ENCODE peak calls at places on chromosomes 2 and 18, in ten cellular contexts. W is cardiac fibroblast, Y is HepG2, K is neural crest cell, B is mucosa of descending colon, Q is astrocyte, O is right lobe of liver, S is body of pancreas, T is SK-N-SH, F is H1. N is an unnamed sample.

GRCh38 chr2:218648473-218649100 is 10.8 kb downstream of the ZNF142 start:
- DNase-seq in W (peak; percentile 80), Y (peak; percentile 56), K (peak; percentile 52), B (peak; percentile 56), Q (peak; percentile 41), O (peak; percentile 64), S (peak; percentile 41), T (peak; percentile 76), F (no peak), N (peak; percentile 58)

GRCh38 chr2:136135924-136136906 is 18.3 kb upstream of the CXCR4 start:
- DNase-seq in W (no peak), Y (no peak), K (no peak), B (no peak), Q (peak; percentile 7), O (no peak), S (no peak), T (no peak), F (no peak), N (no peak)

GRCh38 chr18:75066936-75067335 is 142.0 kb downstream of the PTGR3 start:
- DNase-seq in W (no peak), Y (no peak), K (no peak), B (no peak), Q (no peak), O (no peak), S (no peak), T (no peak), F (no peak), N (no peak)

GRCh38 chr2:39377226-39377939 is 59.7 kb downstream of the MAP4K3 start:
- DNase-seq in W (peak; percentile 16), Y (no peak), K (no peak), B (no peak), Q (peak; percentile 73), O (no peak), S (no peak), T (no peak), F (no peak), N (no peak)

GRCh38 chr2:210519594-210519993 is 36.8 kb upstream of the CPS1 start:
- DNase-seq in W (no peak), Y (no peak), K (no peak), B (no peak), Q (no peak), O (no peak), S (no peak), T (no peak), F (no peak), N (no peak)

GRCh38 chr2:134199123-134199522 is 54.7 kb upstream of the MGAT5 start:
- DNase-seq in W (peak; percentile 33), Y (no peak), K (no peak), B (no peak), Q (no peak), O (no peak), S (no peak), T (no peak), F (no peak), N (no peak)

GRCh38 chr2:27638023-27638637 is 9.3 kb downstream of the GPN1 start:
- DNase-seq in W (no peak), Y (no peak), K (no peak), B (no peak), Q (peak; percentile 97), O (no peak), S (no peak), T (no peak), F (no peak), N (no peak)

GRCh38 chr18:59063912-59064311 is 75.8 kb upstream of the SEC11C start:
- DNase-seq in W (no peak), Y (no peak), K (no peak), B (no peak), Q (no peak), O (no peak), S (no peak), T (no peak), F (no peak), N (no peak)

DNA sequence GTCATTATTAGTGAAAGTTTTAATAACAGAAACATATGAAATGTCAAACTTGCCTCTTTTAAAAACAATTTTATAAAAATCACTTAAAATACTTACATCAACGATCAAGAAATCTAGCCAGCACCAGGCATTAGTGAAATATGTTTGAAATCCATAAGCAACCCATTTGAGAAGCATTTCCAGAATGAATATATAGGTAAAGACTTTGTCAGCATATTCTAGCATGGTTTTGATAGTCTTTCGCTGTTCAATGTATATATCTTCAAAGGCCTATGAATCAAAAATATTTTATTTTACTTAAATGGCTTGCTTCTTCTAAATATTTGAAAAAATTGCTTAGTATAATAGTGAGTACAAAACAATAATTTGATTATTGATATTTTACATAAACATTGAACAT is 91.1 kb downstream of the SCN3A start:
- DNase-seq in W (no peak), Y (no peak), K (no peak), B (no peak), Q (no peak), O (no peak), S (no peak), T (no peak), F (no peak), N (no peak)
- TF ChIP-seq CTCF in W (no peak), Y (no peak), K (no peak), B (no peak), Q (no peak), O (no peak), S (no peak), T (no peak), F (no peak), N (no peak)

GRCh38 chr2:8876628-8877027 is 39.2 kb upstream of the KIDINS220 start:
- DNase-seq in W (no peak), Y (no peak), K (no peak), B (no peak), Q (peak; percentile 56), O (no peak), S (no peak), T (no peak), F (no peak), N (no peak)

GRCh38 chr2:8877332-8877731 is 39.9 kb upstream of the KIDINS220 start:
- DNase-seq in W (no peak), Y (peak; percentile 8), K (no peak), B (no peak), Q (no peak), O (no peak), S (no peak), T (no peak), F (no peak), N (no peak)

GRCh38 chr2:8867363-8867762 is 29.9 kb upstream of the KIDINS220 start:
- DNase-seq in W (no peak), Y (no peak), K (no peak), B (no peak), Q (no peak), O (no peak), S (no peak), T (peak; percentile 33), F (no peak), N (no peak)

DNA sequence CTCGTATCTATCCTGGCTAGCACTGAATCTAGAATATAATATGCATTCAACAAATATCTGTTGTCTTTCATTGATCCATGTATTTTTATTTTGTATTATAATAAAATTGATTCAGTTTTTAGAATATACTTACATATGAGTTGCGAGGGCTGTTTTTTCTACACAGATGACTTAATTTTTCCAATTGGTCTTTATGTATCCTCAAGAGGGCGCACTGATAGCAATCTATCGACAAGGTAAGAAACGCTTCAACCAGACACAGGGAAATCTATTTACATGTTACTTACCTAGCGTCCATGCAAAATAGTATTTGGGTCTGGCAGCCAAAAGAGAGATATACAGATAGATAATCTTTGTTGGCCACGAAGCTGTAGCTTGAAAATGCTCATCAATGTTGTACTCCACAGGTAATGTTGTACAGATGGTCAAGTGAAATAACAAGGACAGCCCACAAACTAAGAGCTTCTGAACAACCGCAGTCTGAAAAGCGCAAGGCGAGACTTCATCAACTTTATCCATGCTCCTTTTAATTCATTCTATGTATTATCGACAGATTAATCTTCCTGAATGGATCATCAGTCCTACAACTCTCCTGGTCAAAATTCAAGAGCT is 35.5 kb upstream of the KIDINS220 start:
- DNase-seq in W (peak; percentile 75), Y (peak; percentile 61), K (no peak), B (no peak), Q (peak; percentile 54), O (no peak), S (no peak), T (peak; percentile 63), F (no peak), N (no peak)
- TF ChIP-seq CTCF in W (peak; percentile 56), Y (peak; percentile 69), K (peak; percentile 77), B (peak; percentile 28), Q (peak; percentile 67), O (peak; percentile 28), S (peak; percentile 55), T (peak; percentile 84), F (peak; percentile 61), N (peak; percentile 65)

DNA sequence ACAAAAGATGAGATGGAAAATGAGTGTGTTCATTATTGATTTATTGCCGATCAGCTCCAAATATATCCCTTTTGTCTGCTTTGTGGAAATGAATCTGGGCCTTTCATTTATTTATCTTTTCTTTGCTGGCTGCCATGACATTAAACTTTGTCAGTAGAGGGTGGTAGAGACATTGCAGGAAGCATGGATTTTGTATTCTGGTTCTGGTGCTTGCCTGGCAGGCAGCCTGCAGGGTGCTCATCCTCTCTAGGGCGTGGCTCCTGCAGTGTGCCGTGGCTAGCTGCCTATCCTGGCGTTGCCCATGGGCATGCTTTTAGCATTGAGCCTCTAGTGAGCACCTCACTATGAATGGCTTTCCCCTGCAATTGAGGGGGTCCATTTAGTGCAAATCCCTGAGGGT is 593.1 kb downstream of the RNF144A start:
- DNase-seq in W (no peak), Y (no peak), K (no peak), B (no peak), Q (no peak), O (no peak), S (no peak), T (no peak), F (no peak), N (no peak)
- TF ChIP-seq CTCF in W (no peak), Y (peak; percentile 21), K (no peak), B (no peak), Q (no peak), O (no peak), S (no peak), T (no peak), F (no peak), N (no peak)

GRCh38 chr2:239005586-239005985 is 157.7 kb downstream of the TWIST2 start:
- DNase-seq in W (no peak), Y (no peak), K (no peak), B (no peak), Q (no peak), O (no peak), S (no peak), T (no peak), F (no peak), N (no peak)

GRCh38 chr2:239002591-239002959 is 154.7 kb downstream of the TWIST2 start:
- DNase-seq in W (no peak), Y (no peak), K (no peak), B (no peak), Q (no peak), O (no peak), S (no peak), T (no peak), F (no peak), N (no peak)

GRCh38 chr2:239003933-239004636 is 156.2 kb downstream of the TWIST2 start:
- DNase-seq in W (no peak), Y (no peak), K (no peak), B (no peak), Q (no peak), O (no peak), S (no peak), T (no peak), F (no peak), N (no peak)

GRCh38 chr2:239001794-239002193 is 153.9 kb downstream of the TWIST2 start:
- DNase-seq in W (no peak), Y (no peak), K (no peak), B (no peak), Q (no peak), O (no peak), S (no peak), T (no peak), F (no peak), N (no peak)

DNA sequence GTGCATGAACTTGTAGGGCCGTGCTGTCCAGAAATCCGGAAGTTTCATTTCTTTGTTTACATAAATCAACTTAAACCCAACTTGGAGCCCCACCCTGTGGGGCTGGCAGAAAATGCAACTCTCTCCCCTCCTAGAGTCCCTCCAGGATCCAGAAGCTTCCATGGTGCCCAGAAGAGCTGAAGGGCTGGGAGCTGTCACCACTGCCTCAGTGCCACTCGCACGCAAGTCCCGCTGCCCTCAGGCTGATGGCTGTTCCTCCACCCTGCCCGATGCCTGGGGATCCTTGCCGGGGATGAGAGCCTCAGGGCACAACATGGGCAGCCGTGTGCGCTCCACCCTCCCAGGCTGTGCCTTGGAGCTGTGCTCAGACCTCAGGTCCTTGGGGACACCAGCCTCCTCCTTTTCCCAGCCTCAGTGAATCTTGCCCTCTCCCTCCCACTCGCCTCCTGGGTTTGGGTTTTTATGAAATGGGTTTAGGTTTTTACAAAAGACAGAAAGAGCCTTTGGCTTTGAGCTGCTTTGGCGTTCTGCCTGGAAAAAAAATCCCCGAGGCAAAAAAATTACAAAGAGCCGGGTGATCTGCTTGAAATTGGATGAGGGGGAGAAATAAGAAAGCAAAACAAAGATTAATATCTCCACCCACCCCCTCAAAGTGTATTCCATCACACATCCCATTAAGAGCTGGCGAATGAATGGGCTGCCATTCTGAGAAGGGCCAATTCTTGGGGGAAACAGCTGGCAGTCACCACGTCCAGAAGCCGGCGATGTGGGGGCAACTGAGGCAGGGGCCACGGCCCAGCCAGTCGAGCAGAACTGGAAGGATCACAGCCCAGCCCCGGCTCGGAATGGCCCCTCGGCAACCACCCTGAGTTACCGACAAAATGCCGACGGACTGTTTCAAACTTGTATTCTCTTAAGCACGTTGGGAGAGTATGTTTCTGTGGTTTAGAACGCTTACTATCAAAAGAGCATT is 155.4 kb downstream of the TWIST2 start:
- DNase-seq in W (peak; percentile 76), Y (no peak), K (no peak), B (no peak), Q (no peak), O (no peak), S (no peak), T (no peak), F (no peak), N (no peak)
- TF ChIP-seq CTCF in W (peak; percentile 22), Y (no peak), K (no peak), B (no peak), Q (peak; percentile 8), O (no peak), S (no peak), T (no peak), F (no peak), N (no peak)

N was measured in endothelial cell.